ENCODE peak calls at places on chromosomes 3 and 15, in ten cellular contexts. D is HS-27A; Z is stimulated activated CD8-positive, alpha-beta memory T cell treated with anti-CD3 and anti-CD28 coated beads, Interleukin-15, amount 100 ng/mL, for 1 hour; H is DMS 273 treated with DMSO at 0.1 percent for 48 hours; R is ELR; L is activated T-helper 2 cell treated with anti-CD3 and anti-CD28 coated beads, Interferon-gamma antibody, Interleukin-2, Interleukin-4, amounts not matched to agents 10 μg/mL and 5 μg/mL and 100 μg/mL, durations not matched to agents 14 hours and 24 hours and 36 hours; F is stimulated activated CD4-positive, alpha-beta T cell treated with anti-CD3 and anti-CD28 coated beads, Interleukin-1b, Interleukin-23, amount 100 ng/mL, for 1 hour; B is NCI-H69; Y is ovary; U is GM13977. A is an unnamed sample.

GRCh38 chr3:140022061-140022781 is 87.2 kb downstream of the CLSTN2 start:
- DNase-seq in D (no peak), Z (no peak), H (no peak), R (no peak), L (no peak), F (no peak), B (peak), Y (peak), U (no peak), A (peak)

GRCh38 chr15:70775160-70775559 is 11.8 kb upstream of the UACA start:
- DNase-seq in D (peak), Z (no peak), H (no peak), R (peak), L (no peak), F (no peak), B (no peak), Y (no peak), U (no peak), A (no peak)

GRCh38 chr15:38212759-38213158 is 39.9 kb upstream of the SPRED1 start:
- DNase-seq in D (no peak), Z (no peak), H (no peak), R (no peak), L (no peak), F (no peak), B (no peak), Y (no peak), U (no peak), A (no peak)

GRCh38 chr15:66705277-66705927 is 3.4 kb downstream of the SMAD6 start:
- DNase-seq in D (no peak), Z (no peak), H (no peak), R (no peak), L (no peak), F (no peak), B (peak), Y (no peak), U (no peak), A (no peak)

GRCh38 chr3:62888180-62888579 is 13.0 kb upstream of the CADPS start:
- DNase-seq in D (no peak), Z (no peak), H (no peak), R (no peak), L (no peak), F (no peak), B (peak), Y (no peak), U (no peak), A (peak)

GRCh38 chr3:40505599-40506462 is at the start of gene ZNF620:
- DNase-seq in D (peak), Z (peak), H (peak), R (peak), L (peak), F (peak), B (peak), Y (peak), U (peak), A (peak)

GRCh38 chr3:135887220-135887619 is 78.3 kb upstream of the PPP2R3A start:
- DNase-seq in D (peak), Z (no peak), H (no peak), R (peak), L (no peak), F (no peak), B (no peak), Y (no peak), U (no peak), A (no peak)

GRCh38 chr3:66378256-66378655 is 122.6 kb downstream of the LRIG1 start:
- DNase-seq in D (no peak), Z (no peak), H (peak), R (peak), L (no peak), F (no peak), B (peak), Y (no peak), U (no peak), A (peak)

GRCh38 chr3:105752791-105753415 is 115.9 kb downstream of the CBLB start:
- DNase-seq in D (no peak), Z (no peak), H (no peak), R (peak), L (peak), F (no peak), B (peak), Y (no peak), U (no peak), A (peak)

GRCh38 chr3:98554580-98554979 is 22.8 kb downstream of the GPR15 start:
- DNase-seq in D (no peak), Z (no peak), H (no peak), R (no peak), L (no peak), F (no peak), B (no peak), Y (no peak), U (no peak), A (no peak)

GRCh38 chr15:61835476-61836106 is 224.7 kb downstream of the VPS13C start:
- DNase-seq in D (peak), Z (peak), H (no peak), R (peak), L (peak), F (peak), B (peak), Y (peak), U (peak), A (peak)

GRCh38 chr3:134299185-134299887 is 48.7 kb upstream of the RYK start:
- DNase-seq in D (no peak), Z (no peak), H (no peak), R (peak), L (no peak), F (no peak), B (peak), Y (no peak), U (no peak), A (no peak)

GRCh38 chr3:170499562-170500156 is 81.0 kb downstream of the CLDN11 start:
- DNase-seq in D (peak), Z (no peak), H (peak), R (peak), L (no peak), F (no peak), B (peak), Y (peak), U (peak), A (peak)

GRCh38 chr3:193389335-193389734 is 10.8 kb upstream of the ATP13A5 start:
- DNase-seq in D (no peak), Z (no peak), H (no peak), R (no peak), L (no peak), F (no peak), B (no peak), Y (no peak), U (no peak), A (no peak)

GRCh38 chr3:174862101-174862500 is 3.0 kb downstream of the NAALADL2 start:
- DNase-seq in D (peak), Z (no peak), H (no peak), R (peak), L (no peak), F (no peak), B (peak), Y (no peak), U (no peak), A (peak)

GRCh38 chr15:31483053-31483923 is 156.7 kb downstream of the KLF13 start:
- DNase-seq in D (no peak), Z (no peak), H (no peak), R (no peak), L (peak), F (no peak), B (no peak), Y (no peak), U (peak), A (no peak)

GRCh38 chr15:57456559-57456958 is 80.3 kb downstream of the CGNL1 start:
- DNase-seq in D (no peak), Z (no peak), H (no peak), R (no peak), L (no peak), F (no peak), B (peak), Y (no peak), U (no peak), A (no peak)

GRCh38 chr15:70272565-70273355 is 175.0 kb upstream of the TLE3 start:
- DNase-seq in D (no peak), Z (no peak), H (no peak), R (no peak), L (no peak), F (no peak), B (no peak), Y (no peak), U (no peak), A (no peak)

GRCh38 chr3:138174421-138175122 is at the start of gene DBR1:
- DNase-seq in D (peak), Z (peak), H (peak), R (peak), L (peak), F (peak), B (peak), Y (peak), U (peak), A (peak)

GRCh38 chr3:59759298-59760169 is 709.7 kb upstream of the CFAP20DC start:
- DNase-seq in D (no peak), Z (no peak), H (no peak), R (peak), L (no peak), F (no peak), B (no peak), Y (no peak), U (no peak), A (no peak)

GRCh38 chr3:33063651-33064051 is 33.3 kb downstream of the GLB1 start:
- DNase-seq in D (no peak), Z (peak), H (no peak), R (peak), L (peak), F (peak), B (no peak), Y (no peak), U (no peak), A (no peak)

GRCh38 chr3:197711973-197712707 is 24.6 kb downstream of the RUBCN start:
- DNase-seq in D (peak), Z (peak), H (no peak), R (peak), L (peak), F (peak), B (no peak), Y (peak), U (peak), A (no peak)

GRCh38 chr15:82936966-82937647 is 15.4 kb downstream of the HOMER2 start:
- DNase-seq in D (peak), Z (no peak), H (no peak), R (peak), L (no peak), F (no peak), B (no peak), Y (no peak), U (no peak), A (no peak)

GRCh38 chr3:14138109-14138877 is 13.4 kb downstream of the TMEM43 start:
- DNase-seq in D (no peak), Z (no peak), H (no peak), R (no peak), L (no peak), F (no peak), B (no peak), Y (no peak), U (no peak), A (no peak)

GRCh38 chr3:17891139-17891850 is 148.9 kb upstream of the TBC1D5 start:
- DNase-seq in D (no peak), Z (no peak), H (no peak), R (peak), L (no peak), F (no peak), B (peak), Y (no peak), U (no peak), A (no peak)

GRCh38 chr15:99564221-99565030 is 1.4 kb upstream of the MEF2A start:
- DNase-seq in D (no peak), Z (no peak), H (no peak), R (peak), L (no peak), F (no peak), B (peak), Y (peak), U (peak), A (peak)

A was measured in NCI-H146.